ENCODE peak calls at places on chromosomes 11 and 22, in five cellular contexts. W, M, J, H and R are unnamed samples. For H3K4me1, the result is how much of the 10 kb centered on the place peaks cover.

GRCh38 chr11:57353461-57354251 is 15.5 kb downstream of the P2RX3 start:
- DNase-seq in W (no peak), M (no peak), J (no peak), H (no peak), R (no peak)

GRCh38 chr22:28917747-28918543 is 34.6 kb downstream of the ZNRF3 start:
- DNase-seq in W (no peak), M (peak), J (no peak), H (no peak), R (no peak)

GRCh38 chr11:120132645-120133185 is 5.2 kb downstream of the TRIM29 start:
- DNase-seq in W (no peak), M (no peak), J (no peak), H (no peak), R (no peak)

GRCh38 chr11:20376162-20376561 is 11.4 kb upstream of the PRMT3 start:
- DNase-seq in W (no peak), M (no peak), J (no peak), H (no peak), R (no peak)

GRCh38 chr11:133070790-133071189 is 461.5 kb downstream of the OPCML start:
- DNase-seq in W (no peak), M (no peak), J (no peak), H (no peak), R (no peak)

GRCh38 chr11:132177106-132177505 is 806.7 kb downstream of the NTM start:
- DNase-seq in W (no peak), M (no peak), J (no peak), H (peak), R (no peak)

GRCh38 chr11:77397631-77398030 is 76.3 kb downstream of the PAK1 start:
- DNase-seq in W (no peak), M (no peak), J (no peak), H (no peak), R (no peak)

GRCh38 chr22:48838376-48838775 is 989.3 kb downstream of the BRD1 start:
- DNase-seq in W (no peak), M (no peak), J (no peak), H (no peak), R (no peak)

GRCh38 chr11:1072116-1072820 is 2.4 kb upstream of the MUC2 start:
- DNase-seq in W (no peak), M (no peak), J (no peak), H (peak), R (peak)

GRCh38 chr11:115963170-115963569 is 459.0 kb upstream of the CADM1 start:
- DNase-seq in W (no peak), M (no peak), J (no peak), H (no peak), R (no peak)

GRCh38 chr11:14812776-14813175 is 79.3 kb downstream of the CYP2R1 start:
- DNase-seq in W (no peak), M (no peak), J (no peak), H (no peak), R (no peak)

GRCh38 chr22:28139993-28140392 is 220.9 kb upstream of the PITPNB start:
- DNase-seq in W (no peak), M (no peak), J (no peak), H (peak), R (no peak)

GRCh38 chr11:116948375-116948774 is 111.0 kb upstream of the APOA1 start:
- DNase-seq in W (no peak), M (no peak), J (no peak), H (no peak), R (no peak)

GRCh38 chr11:71951741-71952310 is 23.0 kb downstream of the RNF121 start:
- DNase-seq in W (no peak), M (no peak), J (no peak), H (no peak), R (no peak)

GRCh38 chr22:42156121-42156520 is 25.5 kb upstream of the CYP2D6 start:
- DNase-seq in W (no peak), M (no peak), J (no peak), H (no peak), R (no peak)

GRCh38 chr11:110173775-110174644 is 80.8 kb downstream of the ZC3H12C start:
- DNase-seq in W (no peak), M (peak), J (no peak), H (peak), R (peak)

GRCh38 chr22:37202001-37202555 is 10.2 kb downstream of the SSTR3 start:
- DNase-seq in W (no peak), M (no peak), J (no peak), H (no peak), R (peak)

GRCh38 chr22:36671398-36671797 is 32.2 kb downstream of the CACNG2 start:
- DNase-seq in W (no peak), M (no peak), J (no peak), H (no peak), R (no peak)

GRCh38 chr11:65448074-65448417 is 25.4 kb downstream of the NEAT1 start:
- DNase-seq in W (no peak), M (no peak), J (no peak), H (peak), R (no peak)

GRCh38 chr11:20949585-20949984 is 280.2 kb downstream of the NELL1 start:
- DNase-seq in W (no peak), M (no peak), J (no peak), H (no peak), R (no peak)

GRCh38 chr11:117303101-117303500 is 12.0 kb downstream of the BACE1-AS start:
- DNase-seq in W (no peak), M (no peak), J (no peak), H (no peak), R (peak)

GRCh38 chr22:24763872-24764485 is 10.5 kb downstream of the PIWIL3 start:
- DNase-seq in W (no peak), M (peak), J (no peak), H (no peak), R (no peak)

GRCh38 chr22:37324340-37325023 is 42.2 kb downstream of the CYTH4 start:
- DNase-seq in W (no peak), M (no peak), J (no peak), H (no peak), R (no peak)

GRCh38 chr11:69642913-69643632 is 2.1 kb downstream of the CCND1 start:
- DNase-seq in W (peak), M (peak), J (no peak), H (peak), R (no peak)

GRCh38 chr11:130241697-130242096 is 73.0 kb downstream of the ZBTB44 start:
- DNase-seq in W (no peak), M (no peak), J (no peak), H (no peak), R (no peak)

GRCh38 chr11:115617767-115618166 is 113.6 kb upstream of the CADM1 start:
- DNase-seq in W (no peak), M (no peak), J (no peak), H (no peak), R (no peak)

GRCh38 chr22:46346680-46347405 is 11.3 kb downstream of the TRMU start:
- DNase-seq in W (no peak), M (peak), J (no peak), H (no peak), R (no peak)

GRCh38 chr11:59117774-59118173 is 10.7 kb downstream of the FAM111B start:
- DNase-seq in W (no peak), M (no peak), J (peak), H (no peak), R (no peak)

GRCh38 chr11:5383576-5383975 is at the start of gene OR51M1:
- DNase-seq in W (no peak), M (no peak), J (no peak), H (no peak), R (no peak)

GRCh38 chr11:5384335-5384734 is 723 bp downstream of the OR51M1 start:
- DNase-seq in W (no peak), M (no peak), J (no peak), H (no peak), R (no peak)

GRCh38 chr11:5380740-5381342 is 2.8 kb upstream of the OR51M1 start:
- DNase-seq in W (peak), M (peak), J (no peak), H (peak), R (no peak)
- TF ChIP-seq CTCF in W (peak), M (peak), J (peak), H (peak), R (no peak)

GRCh38 chr11:12284321-12285050 is 92.9 kb upstream of the PARVA start:
- DNase-seq in W (peak), M (peak), J (no peak), H (peak), R (peak)
- H3K4me1 ChIP-seq in W (under half), M (half or more), J (under half), H (under half), R (under half)

DNA sequence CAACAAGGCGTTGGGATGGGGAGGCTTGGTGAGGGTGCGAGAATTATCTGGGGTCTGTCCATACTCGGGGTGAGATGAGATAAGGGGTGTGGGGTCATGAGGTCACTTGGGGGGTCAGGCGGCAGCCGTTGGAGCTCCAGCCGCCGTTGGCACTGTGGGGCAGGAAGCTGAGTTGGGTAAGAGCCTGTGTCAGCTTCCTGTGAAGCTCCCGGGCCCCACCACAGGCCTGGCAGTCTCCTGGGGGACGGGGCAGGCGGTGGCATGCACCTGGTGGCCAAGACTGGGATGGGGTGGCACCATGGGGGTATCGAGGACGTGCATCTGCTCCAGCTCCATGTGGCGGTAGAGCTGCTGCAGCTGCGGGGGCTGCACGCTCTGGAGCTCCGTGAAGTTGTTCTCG is 7.1 kb upstream of the MYBPC3 start:
- DNase-seq in W (no peak), M (no peak), J (no peak), H (no peak), R (no peak)
- TF ChIP-seq POLR2AphosphoS5 in W (no peak), M (no peak), J (no peak), H (no peak), R (no peak)

GRCh38 chr11:91261513-91261912 is 963.1 kb upstream of the FAT3 start:
- DNase-seq in W (no peak), M (no peak), J (no peak), H (no peak), R (no peak)
- TF ChIP-seq CTCF in W (no peak), M (no peak), J (no peak), H (no peak), R (no peak)

GRCh38 chr11:86179646-86180064 is 64.9 kb upstream of the EED start:
- DNase-seq in W (peak), M (no peak), J (no peak), H (peak), R (no peak)

GRCh38 chr11:86176165-86176884 is 68.2 kb upstream of the EED start:
- DNase-seq in W (no peak), M (no peak), J (no peak), H (peak), R (no peak)

GRCh38 chr11:86175585-86175984 is 69.0 kb upstream of the EED start:
- DNase-seq in W (no peak), M (no peak), J (no peak), H (no peak), R (no peak)

GRCh38 chr11:86174101-86175046 is 70.2 kb upstream of the EED start:
- DNase-seq in W (no peak), M (peak), J (peak), H (peak), R (no peak)

DNA sequence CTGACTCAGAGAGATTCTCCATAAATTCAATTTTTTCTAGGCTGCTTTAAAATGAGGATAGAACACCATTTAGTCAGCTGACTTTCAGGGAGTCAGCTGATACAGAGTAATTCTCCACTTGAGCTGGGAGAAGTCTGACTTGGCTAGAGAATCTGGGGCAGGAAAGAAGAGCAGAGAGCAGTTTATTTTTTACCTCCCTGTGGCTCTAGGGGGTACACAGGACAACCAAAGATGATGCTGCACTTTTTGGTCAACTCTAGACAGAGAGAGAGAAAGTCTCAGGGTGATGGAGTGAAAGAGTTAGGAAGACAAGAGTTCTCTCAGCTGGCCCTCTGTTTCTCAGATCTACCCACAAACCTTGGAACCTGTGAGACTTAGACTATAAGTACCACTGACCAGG is 67.2 kb upstream of the EED start:
- DNase-seq in W (no peak), M (no peak), J (no peak), H (no peak), R (no peak)
- H3K4me1 ChIP-seq in W (under half), M (under half), J (under half), H (under half), R (under half)

DNA sequence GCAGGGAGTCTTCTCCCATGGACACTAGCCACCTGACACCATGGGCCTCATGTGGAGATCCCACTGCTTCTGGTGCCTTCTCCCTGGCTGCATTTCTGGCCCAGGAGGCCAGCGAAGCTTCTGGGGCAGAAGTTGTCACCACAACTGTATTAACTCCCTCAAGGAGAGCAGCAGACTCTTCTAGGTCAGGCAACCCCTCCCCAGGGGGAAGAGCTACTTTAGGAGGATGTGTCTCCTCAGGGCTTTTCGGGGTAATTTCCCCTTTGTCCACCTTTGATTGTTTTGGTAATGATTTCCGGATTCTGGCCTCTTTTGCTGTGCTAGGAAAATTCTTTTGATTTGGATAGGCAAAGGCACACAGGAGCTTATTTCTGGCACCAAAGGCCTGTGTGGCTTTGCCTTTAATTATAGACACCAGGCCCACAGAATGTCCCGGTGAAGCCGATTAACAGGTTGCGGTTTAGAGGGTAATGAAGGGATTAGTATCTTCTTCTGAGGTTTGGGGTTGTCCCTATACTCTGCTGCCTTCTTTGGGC is 8.9 kb upstream of the UCP2 start:
- DNase-seq in W (no peak), M (no peak), J (no peak), H (no peak), R (no peak)
- TF ChIP-seq POLR2AphosphoS5 in W (no peak), M (no peak), J (no peak), H (no peak), R (no peak)

GRCh38 chr22:19394274-19395050 is 37.1 kb downstream of the HIRA start:
- DNase-seq in W (no peak), M (no peak), J (no peak), H (no peak), R (no peak)
- TF ChIP-seq CTCF in W (no peak), M (no peak), J (no peak), H (no peak), R (no peak)

DNA sequence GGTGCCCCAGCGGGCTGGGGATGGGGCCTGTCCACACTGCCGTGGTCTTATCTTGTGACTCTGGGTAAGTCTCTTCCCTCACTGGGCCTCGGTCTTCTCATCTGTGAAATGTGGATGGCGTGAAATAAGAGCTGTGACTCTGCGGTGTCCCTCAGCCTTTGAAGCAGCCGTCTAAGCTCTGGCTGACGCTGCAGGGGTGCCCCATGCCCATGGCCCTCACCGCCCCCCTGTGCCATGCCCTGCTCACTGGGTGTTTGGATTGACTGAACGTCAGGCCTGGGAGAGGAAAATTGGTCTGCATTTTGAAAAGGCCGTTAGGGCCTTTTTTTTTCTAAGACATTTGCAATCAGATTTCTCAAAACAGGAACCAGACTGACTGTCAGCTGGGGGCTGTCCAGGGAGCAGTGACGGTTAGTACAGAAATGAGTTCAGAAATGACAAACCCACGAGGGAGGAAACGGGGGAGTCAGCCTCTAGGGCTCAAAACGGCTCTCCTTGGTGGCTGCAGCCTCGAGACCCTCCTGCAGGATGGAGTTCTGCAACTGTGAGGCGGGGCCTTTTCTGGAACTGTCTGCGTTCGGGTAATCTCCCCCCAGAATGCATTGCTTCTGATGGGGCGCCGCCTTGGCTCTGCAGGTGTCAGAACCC is 1.9 kb downstream of the GRK2 start:
- DNase-seq in W (no peak), M (no peak), J (no peak), H (no peak), R (no peak)
- H3K4me1 ChIP-seq in W (under half), M (half or more), J (half or more), H (under half), R (half or more)

GRCh38 chr11:73034330-73034729 is 107.8 kb downstream of the FCHSD2 start:
- DNase-seq in W (no peak), M (no peak), J (no peak), H (no peak), R (no peak)

GRCh38 chr11:73030130-73030529 is 112.0 kb downstream of the FCHSD2 start:
- DNase-seq in W (no peak), M (no peak), J (no peak), H (no peak), R (no peak)

GRCh38 chr11:73029408-73029807 is 112.7 kb downstream of the FCHSD2 start:
- DNase-seq in W (no peak), M (no peak), J (no peak), H (no peak), R (no peak)

GRCh38 chr11:73040046-73040445 is 102.1 kb downstream of the FCHSD2 start:
- DNase-seq in W (no peak), M (no peak), J (no peak), H (no peak), R (no peak)

DNA sequence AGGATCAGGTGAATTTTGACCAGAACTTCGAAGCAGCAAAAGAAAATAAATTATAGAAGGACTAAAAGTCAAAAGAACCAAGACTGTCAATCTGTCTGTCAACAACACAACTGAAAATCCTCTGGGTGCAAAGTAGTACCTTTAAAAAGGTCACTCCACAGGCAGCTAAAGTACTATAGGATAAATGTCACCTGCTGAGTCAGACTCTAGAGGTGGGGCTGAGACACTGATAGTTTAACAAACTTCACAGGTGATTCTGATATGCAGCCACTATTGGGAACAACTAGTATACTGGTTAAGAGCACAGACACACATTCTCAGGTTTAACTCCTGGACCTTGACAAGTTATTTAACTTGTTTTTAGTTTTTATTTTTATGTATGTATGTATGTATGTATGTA is 107.3 kb downstream of the FCHSD2 start:
- DNase-seq in W (no peak), M (no peak), J (no peak), H (no peak), R (no peak)
- TF ChIP-seq POLR2AphosphoS5 in W (no peak), M (no peak), J (no peak), H (no peak), R (no peak)

GRCh38 chr11:73446766-73447165 is 70.6 kb downstream of the RELT start:
- DNase-seq in W (no peak), M (no peak), J (no peak), H (no peak), R (no peak)

DNA sequence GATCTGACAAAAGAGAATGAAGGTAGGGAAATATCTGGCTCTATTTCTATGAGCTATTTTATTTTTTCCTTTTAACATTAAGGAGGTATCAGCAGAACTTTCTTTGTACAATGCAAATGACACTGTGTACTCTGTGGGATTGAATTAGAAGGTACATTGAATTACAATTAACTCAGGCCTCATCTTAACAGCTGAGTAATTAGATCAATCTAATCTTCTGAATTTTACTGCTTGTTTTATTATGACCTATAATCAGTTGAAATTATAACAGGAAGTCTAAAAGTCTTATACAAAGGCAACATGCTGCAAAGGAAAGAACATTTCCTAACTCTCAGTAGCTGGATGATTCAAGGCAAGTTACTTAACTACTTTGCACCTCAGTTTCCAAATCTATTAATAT is 69.8 kb downstream of the RELT start:
- DNase-seq in W (no peak), M (no peak), J (no peak), H (peak), R (no peak)
- TF ChIP-seq CTCF in W (no peak), M (no peak), J (no peak), H (no peak), R (no peak)